ENCODE peak calls at places on chromosomes 11 and 22, in nine cellular contexts. R is sigmoid colon, Z is HL-60, C is breast epithelium, X is H1, S is HCT116, D is GM12878, U is HepG2, M is upper lobe of left lung. T is an unnamed sample.

GRCh38 chr11:2102132-2102882 is 36.9 kb downstream of the IGF2 start:
- DNase-seq in R (peak; percentile 48), Z (no peak), C (peak; percentile 36), X (no peak), S (no peak), D (no peak), U (peak; percentile 71), M (no peak), T (no peak)

GRCh38 chr22:26673485-26673884 is 16.1 kb downstream of the MIAT start:
- DNase-seq in R (no peak), Z (no peak), C (no peak), X (no peak), S (no peak), D (no peak), U (no peak), M (no peak), T (no peak)

GRCh38 chr22:49657275-49657973 is 170.2 kb downstream of the BRD1 start:
- DNase-seq in R (peak; percentile 81), Z (peak; percentile 91), C (no peak), X (no peak), S (peak; percentile 71), D (peak; percentile 67), U (no peak), M (peak; percentile 79), T (peak; percentile 14)

GRCh38 chr11:73570415-73571114 is 27.3 kb downstream of the FAM168A start:
- DNase-seq in R (no peak), Z (no peak), C (no peak), X (no peak), S (peak; percentile 8), D (no peak), U (no peak), M (peak; percentile 50), T (no peak)

GRCh38 chr22:22704156-22704946 is 59.9 kb downstream of the GGTLC2 start:
- DNase-seq in R (no peak), Z (no peak), C (no peak), X (no peak), S (no peak), D (no peak), U (no peak), M (no peak), T (no peak)

GRCh38 chr11:2789331-2789730 is 89.5 kb upstream of the KCNQ1OT1 start:
- DNase-seq in R (peak; percentile 44), Z (no peak), C (peak; percentile 36), X (no peak), S (no peak), D (no peak), U (no peak), M (peak; percentile 16), T (peak; percentile 3)

GRCh38 chr11:10302294-10302743 is 2.6 kb upstream of the ADM start:
- DNase-seq in R (no peak), Z (no peak), C (no peak), X (no peak), S (no peak), D (no peak), U (no peak), M (peak; percentile 71), T (no peak)

GRCh38 chr22:40007826-40008710 is 13.3 kb downstream of the FAM83F start:
- DNase-seq in R (no peak), Z (peak; percentile 82), C (no peak), X (no peak), S (no peak), D (no peak), U (no peak), M (peak; percentile 61), T (no peak)

GRCh38 chr11:118212131-118212725 is 12.6 kb downstream of the JAML start:
- DNase-seq in R (no peak), Z (peak; percentile 87), C (no peak), X (no peak), S (no peak), D (no peak), U (peak; percentile 99), M (peak; percentile 79), T (no peak)
- TF ChIP-seq CTCF in R (no peak), Z (no peak), C (no peak), X (no peak), S (no peak), D (no peak), U (peak; percentile 64), M (no peak), T (no peak)

DNA sequence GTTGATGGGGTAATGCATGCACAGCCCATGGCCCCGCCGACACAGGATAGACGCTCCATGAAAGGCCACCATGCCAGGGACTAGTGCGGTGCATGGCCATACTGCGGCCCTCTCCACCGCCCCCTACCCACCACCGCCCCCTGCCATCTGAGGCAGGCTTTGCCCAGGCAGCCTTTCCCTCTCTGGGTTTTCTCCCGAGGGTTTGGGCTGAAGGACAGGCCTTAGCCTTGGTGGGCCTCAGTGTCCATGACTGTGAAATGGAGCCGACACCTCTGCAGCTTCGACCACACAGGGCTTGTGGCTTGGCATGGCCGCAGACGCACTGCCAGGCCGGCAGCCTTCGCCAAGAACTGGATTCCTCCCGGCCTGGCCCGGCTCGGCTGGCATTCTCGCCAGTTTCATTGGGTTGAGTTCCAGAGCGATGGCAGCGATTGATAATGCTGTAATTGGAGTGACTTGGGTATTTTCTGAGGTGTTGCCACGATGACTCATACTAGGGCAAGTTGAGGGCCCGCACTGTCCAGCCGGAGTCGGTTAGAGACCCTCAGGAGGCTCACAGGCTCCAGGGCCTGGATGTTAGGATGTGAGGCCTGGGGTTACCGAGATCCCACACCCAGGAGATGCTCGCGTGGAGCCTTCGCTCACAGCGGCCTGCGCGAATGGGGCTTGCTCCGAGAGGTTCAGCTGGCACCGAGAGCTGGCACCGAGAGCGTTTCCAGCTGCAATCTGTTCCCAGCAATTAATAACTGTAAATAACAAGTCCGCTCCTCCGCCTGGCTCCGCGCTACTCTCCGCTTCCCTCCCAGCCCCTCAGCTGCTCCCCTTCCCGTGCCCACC is 111.2 kb downstream of the WNT7B start:
- DNase-seq in R (peak; percentile 59), Z (no peak), C (peak; percentile 77), X (no peak), S (no peak), D (no peak), U (no peak), M (no peak), T (peak; percentile 38)
- H3K4me3 ChIP-seq in R (no peak overlapping the region), Z (no peak overlapping the region), C (peak overlapping the region; percentile 57), X (no peak overlapping the region), S (no peak overlapping the region), D (no peak overlapping the region), U (no peak overlapping the region), M (peak overlapping the region; percentile 29), T (no peak overlapping the region)

GRCh38 chr11:19088791-19089190 is 28.2 kb upstream of the ZDHHC13 start:
- DNase-seq in R (no peak), Z (no peak), C (no peak), X (no peak), S (no peak), D (no peak), U (no peak), M (no peak), T (no peak)

GRCh38 chr11:19091366-19091765 is 25.6 kb upstream of the ZDHHC13 start:
- DNase-seq in R (no peak), Z (no peak), C (no peak), X (no peak), S (no peak), D (no peak), U (no peak), M (no peak), T (no peak)

GRCh38 chr11:19084661-19085315 is 24.3 kb upstream of the MRGPRX2 start:
- DNase-seq in R (no peak), Z (no peak), C (no peak), X (no peak), S (no peak), D (no peak), U (no peak), M (no peak), T (no peak)

GRCh38 chr11:19089421-19089820 is 27.5 kb upstream of the ZDHHC13 start:
- DNase-seq in R (no peak), Z (no peak), C (no peak), X (no peak), S (no peak), D (no peak), U (no peak), M (no peak), T (no peak)

DNA sequence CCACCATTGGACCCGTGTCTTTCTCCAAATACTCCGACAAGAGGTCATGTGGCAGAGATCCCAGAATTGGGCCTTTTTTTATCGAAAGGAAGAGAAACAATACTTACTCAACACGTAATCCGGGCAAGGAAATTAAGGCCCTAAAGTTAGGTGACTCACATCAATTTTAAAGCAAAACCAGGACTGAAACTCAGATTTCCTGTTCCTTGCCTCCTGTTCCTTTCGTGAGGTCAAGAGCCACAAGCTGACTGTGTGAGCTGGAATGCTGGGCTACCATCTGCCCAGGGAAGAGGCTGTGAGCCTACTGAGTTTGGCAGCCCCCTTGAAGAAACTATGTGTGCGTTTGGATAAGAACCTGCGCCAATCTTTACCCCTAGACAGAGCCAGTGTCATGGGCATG is 27.1 kb upstream of the MRGPRX2 start:
- DNase-seq in R (no peak), Z (no peak), C (no peak), X (no peak), S (no peak), D (no peak), U (no peak), M (no peak), T (no peak)
- TF ChIP-seq POLR2AphosphoS5 in R (no peak), Z (no peak), C (no peak), X (no peak), S (no peak), D (no peak), U (no peak), M (no peak), T (no peak)

DNA sequence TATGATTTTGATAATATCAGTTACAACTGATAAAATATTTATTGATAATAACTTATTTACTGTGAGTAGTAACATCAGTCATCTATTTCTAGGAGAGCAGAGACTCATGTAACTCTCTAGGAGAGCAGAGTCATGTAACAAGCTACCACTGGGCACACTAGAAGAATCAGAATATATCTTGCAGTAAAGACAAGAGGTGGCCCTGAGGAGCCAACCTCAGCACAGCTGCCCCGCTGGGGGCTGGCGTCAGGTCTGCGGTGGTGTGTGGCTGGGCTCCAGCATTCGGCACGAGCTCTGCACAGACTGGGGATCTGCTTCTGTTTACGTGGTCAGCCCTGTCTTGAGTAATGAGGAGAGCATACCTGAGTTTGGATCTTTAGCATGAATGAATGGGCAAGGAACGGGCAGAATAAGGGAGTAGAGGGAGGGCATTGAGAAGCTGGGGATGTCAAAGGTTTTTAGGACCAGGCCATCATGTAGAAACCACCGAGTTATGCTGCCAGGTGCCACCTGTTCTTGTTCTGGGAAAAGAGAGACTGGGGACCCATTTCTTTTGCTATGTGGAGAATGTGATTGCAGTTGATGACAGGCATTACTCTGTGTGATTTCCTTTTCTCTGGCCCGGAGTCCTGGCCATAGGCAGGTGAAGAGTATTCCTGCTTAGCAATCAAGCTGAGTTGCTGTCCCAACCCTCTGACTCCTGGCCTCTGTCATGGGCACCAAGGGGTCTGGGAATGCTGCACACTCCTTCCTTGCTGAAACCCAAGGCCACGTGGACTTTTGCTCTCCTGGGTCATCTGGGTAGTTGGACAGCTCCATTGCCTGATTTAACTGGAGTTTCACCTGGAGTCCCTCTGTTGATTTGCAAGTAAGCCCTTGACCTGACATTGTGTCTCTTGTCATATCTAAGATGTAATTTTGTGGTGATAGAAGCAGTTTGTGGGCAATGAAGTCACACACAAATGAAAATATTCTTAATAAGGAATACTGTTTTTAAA is 50.9 kb upstream of the HEPHL1 start:
- DNase-seq in R (no peak), Z (no peak), C (no peak), X (no peak), S (no peak), D (no peak), U (no peak), M (no peak), T (no peak)
- TF ChIP-seq CTCF in R (no peak), Z (no peak), C (no peak), X (no peak), S (no peak), D (no peak), U (no peak), M (no peak), T (no peak)